ENCODE peak calls at places on chromosome 17, in seven cellular contexts. One of them, this sample, is unnamed. For H3K4me1, the result is how much of the 10 kb centered on the place peaks cover.

GRCh38 chr17:45934044-45934979 is 40.0 kb downstream of the MAPT start:
- DNase-seq in transverse colon: no peak
- DNase-seq in mucosa of descending colon: no peak
- DNase-seq in A549: no peak
- DNase-seq in OCI-LY7: no peak
- DNase-seq in Peyer's patch: no peak
- DNase-seq in prostate gland: no peak
- DNase-seq in this sample: no peak

GRCh38 chr17:2455956-2456355 is 55.1 kb upstream of the MNT start:
- DNase-seq in transverse colon: no peak
- DNase-seq in A549: no peak
- DNase-seq in Peyer's patch: no peak
- DNase-seq in OCI-LY7: no peak
- DNase-seq in prostate gland: no peak
- DNase-seq in mucosa of descending colon: no peak
- DNase-seq in this sample: no peak

GRCh38 chr17:44785921-44786320 is 27.1 kb downstream of the ADAM11 start:
- DNase-seq in OCI-LY7: no peak
- DNase-seq in A549: no peak
- DNase-seq in mucosa of descending colon: no peak
- DNase-seq in prostate gland: no peak
- DNase-seq in transverse colon: no peak
- DNase-seq in Peyer's patch: no peak
- DNase-seq in this sample: no peak

GRCh38 chr17:42340691-42341127 is 47.5 kb downstream of the STAT3 start:
- DNase-seq in A549: no peak
- DNase-seq in transverse colon: no peak
- DNase-seq in Peyer's patch: no peak
- DNase-seq in OCI-LY7: no peak
- DNase-seq in prostate gland: no peak
- DNase-seq in mucosa of descending colon: no peak
- DNase-seq in this sample: no peak

GRCh38 chr17:70539172-70539924 is 370.0 kb downstream of the KCNJ2 start:
- DNase-seq in mucosa of descending colon: no peak
- DNase-seq in prostate gland: no peak
- DNase-seq in Peyer's patch: no peak
- DNase-seq in A549: no peak
- DNase-seq in transverse colon: no peak
- DNase-seq in OCI-LY7: no peak
- DNase-seq in this sample: no peak

GRCh38 chr17:46979023-46979870 is at the start of gene RPRML:
- DNase-seq in transverse colon: peak
- DNase-seq in A549: peak
- DNase-seq in Peyer's patch: peak
- DNase-seq in mucosa of descending colon: peak
- DNase-seq in OCI-LY7: peak
- DNase-seq in prostate gland: no peak
- DNase-seq in this sample: no peak

GRCh38 chr17:46061435-46061834 is 62.4 kb downstream of the STH start:
- DNase-seq in transverse colon: no peak
- DNase-seq in OCI-LY7: no peak
- DNase-seq in prostate gland: no peak
- DNase-seq in Peyer's patch: no peak
- DNase-seq in A549: peak
- DNase-seq in mucosa of descending colon: no peak
- DNase-seq in this sample: no peak

GRCh38 chr17:58918879-58919278 is 163.2 kb downstream of the PPM1E start:
- DNase-seq in transverse colon: no peak
- DNase-seq in prostate gland: no peak
- DNase-seq in mucosa of descending colon: no peak
- DNase-seq in A549: no peak
- DNase-seq in OCI-LY7: no peak
- DNase-seq in Peyer's patch: no peak
- DNase-seq in this sample: no peak

GRCh38 chr17:73156166-73156840 is 8.5 kb upstream of the SSTR2 start:
- DNase-seq in transverse colon: peak
- DNase-seq in A549: peak
- DNase-seq in prostate gland: peak
- DNase-seq in Peyer's patch: peak
- DNase-seq in mucosa of descending colon: peak
- DNase-seq in OCI-LY7: peak
- DNase-seq in this sample: no peak

GRCh38 chr17:57703273-57703672 is 41.8 kb downstream of the CCDC182 start:
- DNase-seq in transverse colon: no peak
- DNase-seq in Peyer's patch: no peak
- DNase-seq in A549: no peak
- DNase-seq in OCI-LY7: no peak
- DNase-seq in mucosa of descending colon: no peak
- DNase-seq in prostate gland: no peak
- DNase-seq in this sample: no peak

GRCh38 chr17:50693041-50693682 is 14.6 kb downstream of the ANKRD40 start:
- DNase-seq in transverse colon: no peak
- DNase-seq in A549: peak
- DNase-seq in OCI-LY7: no peak
- DNase-seq in prostate gland: no peak
- DNase-seq in Peyer's patch: no peak
- DNase-seq in mucosa of descending colon: no peak
- DNase-seq in this sample: no peak

GRCh38 chr17:79811888-79812205 is 15.0 kb upstream of the CBX8 start:
- DNase-seq in A549: no peak
- DNase-seq in mucosa of descending colon: peak
- DNase-seq in transverse colon: no peak
- DNase-seq in prostate gland: no peak
- DNase-seq in Peyer's patch: no peak
- DNase-seq in OCI-LY7: no peak
- DNase-seq in this sample: no peak

GRCh38 chr17:79809530-79810137 is 12.8 kb upstream of the CBX8 start:
- DNase-seq in prostate gland: no peak
- DNase-seq in Peyer's patch: no peak
- DNase-seq in OCI-LY7: no peak
- DNase-seq in transverse colon: peak
- DNase-seq in A549: no peak
- DNase-seq in mucosa of descending colon: peak
- DNase-seq in this sample: no peak

GRCh38 chr17:79812206-79812968 is 15.5 kb upstream of the CBX8 start:
- DNase-seq in OCI-LY7: no peak
- DNase-seq in mucosa of descending colon: peak
- DNase-seq in transverse colon: no peak
- DNase-seq in prostate gland: no peak
- DNase-seq in A549: no peak
- DNase-seq in Peyer's patch: no peak
- DNase-seq in this sample: no peak

GRCh38 chr17:79810138-79811027 is 13.5 kb upstream of the CBX8 start:
- DNase-seq in OCI-LY7: peak
- DNase-seq in mucosa of descending colon: peak
- DNase-seq in transverse colon: peak
- DNase-seq in prostate gland: peak
- DNase-seq in A549: peak
- DNase-seq in Peyer's patch: peak
- DNase-seq in this sample: no peak

DNA sequence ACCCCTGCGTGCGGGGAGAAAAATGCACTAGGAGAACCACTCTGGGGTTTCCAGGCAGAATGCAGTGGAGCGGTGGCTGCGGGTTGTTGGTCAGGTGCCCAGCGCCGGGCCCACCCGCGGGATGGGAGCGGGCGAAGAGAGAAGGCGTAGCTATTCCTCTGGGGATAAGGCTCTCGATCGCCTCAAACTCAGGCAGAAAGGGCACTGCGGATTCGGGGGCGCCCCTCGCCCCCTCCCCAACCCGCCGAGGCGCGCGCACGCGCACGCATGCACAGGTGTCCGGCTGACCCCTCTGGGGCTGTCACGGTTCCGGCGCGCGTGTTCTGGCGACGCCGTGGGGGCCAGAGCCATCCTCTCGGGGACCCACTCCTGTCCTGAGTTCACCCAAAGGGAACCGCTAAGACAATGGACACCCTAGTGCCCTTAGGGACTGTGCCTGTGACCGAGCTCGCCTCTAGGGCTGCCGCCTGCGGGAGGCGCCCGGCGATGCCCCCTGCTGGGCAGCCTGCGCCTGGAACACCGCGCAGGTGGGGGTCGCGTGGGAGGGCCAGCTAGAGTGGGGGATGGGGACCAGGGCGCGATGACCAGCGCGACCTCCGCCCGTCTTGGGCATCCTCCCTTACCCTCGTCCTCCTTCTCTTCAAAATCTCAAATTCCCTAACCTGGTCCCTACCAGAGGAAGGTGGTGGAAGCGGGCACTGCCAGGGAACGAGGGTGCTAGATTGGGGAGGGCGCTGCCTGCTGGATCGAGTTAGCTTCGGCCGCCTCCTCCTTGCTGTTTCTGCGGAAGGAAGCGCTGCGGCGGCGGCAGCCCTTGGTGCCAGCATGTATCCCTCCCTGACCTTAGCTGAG is 14.4 kb upstream of the CBX8 start:
- DNase-seq in OCI-LY7: peak
- DNase-seq in Peyer's patch: peak
- DNase-seq in transverse colon: no peak
- DNase-seq in prostate gland: no peak
- DNase-seq in A549: peak
- DNase-seq in mucosa of descending colon: peak
- DNase-seq in this sample: no peak
- H3K4me3 ChIP-seq in OCI-LY7: no peak
- H3K4me3 ChIP-seq in Peyer's patch: no peak
- H3K4me3 ChIP-seq in transverse colon: no peak
- H3K4me3 ChIP-seq in prostate gland: no peak
- H3K4me3 ChIP-seq in A549: peak
- H3K4me3 ChIP-seq in mucosa of descending colon: no peak
- H3K4me3 ChIP-seq in this sample: no peak

DNA sequence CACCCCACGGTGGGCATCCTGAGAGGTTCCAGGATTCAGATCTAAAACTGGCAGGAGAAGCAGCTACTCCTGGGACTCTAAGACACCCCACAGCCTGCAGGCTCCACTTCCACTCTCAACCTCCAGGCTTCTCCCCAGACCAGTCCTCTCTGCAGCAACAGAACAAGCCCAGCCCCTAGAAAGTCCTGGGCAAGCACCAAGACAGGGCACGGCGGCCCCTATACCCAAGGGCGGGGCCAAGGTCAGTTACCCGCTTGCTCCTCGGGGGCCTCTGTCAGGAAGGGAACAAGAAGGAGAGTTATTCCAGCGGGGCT is 62.8 kb downstream of the MYO18A start:
- DNase-seq in OCI-LY7: no peak
- DNase-seq in A549: no peak
- DNase-seq in prostate gland: no peak
- DNase-seq in mucosa of descending colon: no peak
- DNase-seq in Peyer's patch: no peak
- DNase-seq in transverse colon: no peak
- DNase-seq in this sample: no peak
- H3K4me1 ChIP-seq in OCI-LY7: under half
- H3K4me1 ChIP-seq in A549: under half
- H3K4me1 ChIP-seq in prostate gland: under half
- H3K4me1 ChIP-seq in mucosa of descending colon: under half
- H3K4me1 ChIP-seq in Peyer's patch: under half
- H3K4me1 ChIP-seq in transverse colon: under half
- H3K4me1 ChIP-seq in this sample: under half

GRCh38 chr17:74760404-74761105 is 12.1 kb downstream of the NHERF1 start:
- DNase-seq in A549: no peak
- DNase-seq in prostate gland: peak
- DNase-seq in mucosa of descending colon: no peak
- DNase-seq in OCI-LY7: no peak
- DNase-seq in transverse colon: no peak
- DNase-seq in Peyer's patch: peak
- DNase-seq in this sample: no peak

GRCh38 chr17:74761419-74761818 is 13.0 kb downstream of the NHERF1 start:
- DNase-seq in Peyer's patch: no peak
- DNase-seq in A549: no peak
- DNase-seq in prostate gland: no peak
- DNase-seq in transverse colon: no peak
- DNase-seq in mucosa of descending colon: no peak
- DNase-seq in OCI-LY7: no peak
- DNase-seq in this sample: no peak

GRCh38 chr17:74758846-74759163 is 10.4 kb downstream of the NHERF1 start:
- DNase-seq in prostate gland: peak
- DNase-seq in A549: no peak
- DNase-seq in mucosa of descending colon: no peak
- DNase-seq in OCI-LY7: no peak
- DNase-seq in Peyer's patch: peak
- DNase-seq in transverse colon: peak
- DNase-seq in this sample: no peak

GRCh38 chr17:74759243-74759801 is 10.9 kb downstream of the NHERF1 start:
- DNase-seq in OCI-LY7: peak
- DNase-seq in A549: no peak
- DNase-seq in transverse colon: peak
- DNase-seq in prostate gland: no peak
- DNase-seq in Peyer's patch: peak
- DNase-seq in mucosa of descending colon: no peak
- DNase-seq in this sample: no peak

GRCh38 chr17:74759941-74760340 is 11.5 kb downstream of the NHERF1 start:
- DNase-seq in mucosa of descending colon: no peak
- DNase-seq in prostate gland: peak
- DNase-seq in transverse colon: no peak
- DNase-seq in Peyer's patch: peak
- DNase-seq in OCI-LY7: no peak
- DNase-seq in A549: no peak
- DNase-seq in this sample: no peak
- H3K4me3 ChIP-seq in mucosa of descending colon: no peak
- H3K4me3 ChIP-seq in prostate gland: no peak
- H3K4me3 ChIP-seq in transverse colon: no peak
- H3K4me3 ChIP-seq in Peyer's patch: peak
- H3K4me3 ChIP-seq in OCI-LY7: no peak
- H3K4me3 ChIP-seq in A549: no peak
- H3K4me3 ChIP-seq in this sample: no peak

GRCh38 chr17:27525316-27525715 is 69.1 kb downstream of the KSR1 start:
- DNase-seq in transverse colon: no peak
- DNase-seq in OCI-LY7: no peak
- DNase-seq in A549: no peak
- DNase-seq in mucosa of descending colon: no peak
- DNase-seq in Peyer's patch: no peak
- DNase-seq in prostate gland: no peak
- DNase-seq in this sample: no peak

GRCh38 chr17:27524594-27524993 is 68.3 kb downstream of the KSR1 start:
- DNase-seq in mucosa of descending colon: no peak
- DNase-seq in A549: no peak
- DNase-seq in Peyer's patch: no peak
- DNase-seq in transverse colon: no peak
- DNase-seq in prostate gland: no peak
- DNase-seq in OCI-LY7: no peak
- DNase-seq in this sample: no peak

GRCh38 chr17:27525836-27526235 is 69.6 kb downstream of the KSR1 start:
- DNase-seq in Peyer's patch: no peak
- DNase-seq in prostate gland: no peak
- DNase-seq in transverse colon: no peak
- DNase-seq in OCI-LY7: no peak
- DNase-seq in A549: no peak
- DNase-seq in mucosa of descending colon: no peak
- DNase-seq in this sample: no peak

GRCh38 chr17:27529230-27529796 is 73.1 kb downstream of the KSR1 start:
- DNase-seq in OCI-LY7: peak
- DNase-seq in transverse colon: no peak
- DNase-seq in Peyer's patch: no peak
- DNase-seq in A549: peak
- DNase-seq in prostate gland: no peak
- DNase-seq in mucosa of descending colon: no peak
- DNase-seq in this sample: no peak

DNA sequence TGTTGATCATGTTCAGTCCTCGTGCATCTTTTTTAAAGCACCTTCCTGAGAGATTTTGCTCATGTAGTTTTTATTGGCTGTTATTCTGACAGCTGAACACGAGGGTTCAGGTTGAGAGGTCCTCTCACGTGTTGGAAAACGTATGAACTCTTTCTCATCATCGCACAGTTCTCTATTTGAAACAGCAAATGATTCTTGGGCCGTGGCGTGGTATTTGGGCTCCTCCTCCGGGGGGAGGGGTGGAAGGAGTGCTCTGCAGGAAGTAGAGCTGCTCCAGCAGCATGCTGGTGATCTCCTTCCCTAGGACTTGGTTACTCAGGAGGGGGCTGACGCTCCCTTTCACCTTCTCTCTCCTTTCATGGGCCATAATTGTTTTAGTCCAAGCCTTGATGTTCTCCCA is 70.4 kb downstream of the KSR1 start:
- DNase-seq in A549: peak
- DNase-seq in OCI-LY7: no peak
- DNase-seq in transverse colon: peak
- DNase-seq in mucosa of descending colon: peak
- DNase-seq in prostate gland: peak
- DNase-seq in Peyer's patch: no peak
- DNase-seq in this sample: no peak
- H3K4me1 ChIP-seq in A549: half or more
- H3K4me1 ChIP-seq in OCI-LY7: under half
- H3K4me1 ChIP-seq in transverse colon: under half
- H3K4me1 ChIP-seq in mucosa of descending colon: under half
- H3K4me1 ChIP-seq in prostate gland: under half
- H3K4me1 ChIP-seq in Peyer's patch: under half
- H3K4me1 ChIP-seq in this sample: under half

This sample was measured in iPS DF 6.9.